ENCODE peak calls at places on chromosomes 11 and 22, in five cellular contexts. Z is iPS DF 19.7; I is AG20443; X is activated CD4-positive, alpha-beta T cell treated with anti-CD3 and anti-CD28 coated beads for 24 hours; R is astrocyte of the spinal cord. K is an unnamed sample.

GRCh38 chr11:74577624-74578396 is 14.6 kb upstream of the POLD3 start:
- DNase-seq in Z (no peak), I (peak), X (no peak), R (peak), K (no peak)

GRCh38 chr11:116517077-116517476 is 255.7 kb downstream of the BUD13 start:
- DNase-seq in Z (no peak), I (no peak), X (no peak), R (no peak), K (no peak)

GRCh38 chr11:1040428-1041148 is 4.1 kb upstream of the MUC6 start:
- DNase-seq in Z (no peak), I (no peak), X (no peak), R (no peak), K (no peak)

GRCh38 chr11:117096140-117096972 is 1.9 kb downstream of the SIK3 start:
- DNase-seq in Z (no peak), I (peak), X (no peak), R (no peak), K (no peak)

GRCh38 chr11:74417860-74418508 is 19.8 kb upstream of the PGM2L1 start:
- DNase-seq in Z (no peak), I (peak), X (no peak), R (no peak), K (no peak)

GRCh38 chr11:112229746-112230433 is 3.7 kb downstream of the PTS start:
- DNase-seq in Z (no peak), I (peak), X (no peak), R (peak), K (no peak)

GRCh38 chr22:37193629-37194191 is 5.7 kb upstream of the C1QTNF6 start:
- DNase-seq in Z (no peak), I (no peak), X (peak), R (no peak), K (no peak)

GRCh38 chr22:38353142-38353629 is 36.0 kb upstream of the CSNK1E start:
- DNase-seq in Z (no peak), I (peak), X (peak), R (peak), K (peak)

GRCh38 chr11:86954288-86955110 is 696 bp downstream of the FZD4 start:
- DNase-seq in Z (no peak), I (peak), X (no peak), R (no peak), K (peak)

GRCh38 chr11:72676874-72677341 is 2.7 kb upstream of the PDE2A start:
- DNase-seq in Z (no peak), I (peak), X (peak), R (peak), K (peak)

GRCh38 chr22:46025973-46026906 is 49.3 kb upstream of the WNT7B start:
- DNase-seq in Z (no peak), I (no peak), X (no peak), R (no peak), K (no peak)

GRCh38 chr11:20342347-20343279 is 20.9 kb upstream of the HTATIP2 start:
- DNase-seq in Z (peak), I (no peak), X (no peak), R (no peak), K (no peak)

GRCh38 chr11:94897330-94897768 is 76.0 kb downstream of the CWC15 start:
- DNase-seq in Z (no peak), I (peak), X (peak), R (peak), K (peak)

GRCh38 chr22:44753189-44754042 is 1.0 kb downstream of the ARHGAP8 start:
- DNase-seq in Z (no peak), I (no peak), X (no peak), R (peak), K (no peak)

GRCh38 chr11:67396258-67396581 is 4.4 kb downstream of the RAD9A start:
- DNase-seq in Z (no peak), I (no peak), X (no peak), R (no peak), K (no peak)

GRCh38 chr11:2342981-2343380 is 34.1 kb upstream of the CD81 start:
- DNase-seq in Z (no peak), I (no peak), X (no peak), R (no peak), K (no peak)

GRCh38 chr11:111303476-111303875 is 5.1 kb downstream of the POU2AF3 start:
- DNase-seq in Z (no peak), I (no peak), X (no peak), R (no peak), K (no peak)

GRCh38 chr22:27786253-27786898 is 15.2 kb downstream of the MN1 start:
- DNase-seq in Z (no peak), I (no peak), X (no peak), R (no peak), K (no peak)

GRCh38 chr11:118027694-118028093 is 41.5 kb downstream of the IL10RA start:
- DNase-seq in Z (no peak), I (no peak), X (no peak), R (no peak), K (no peak)

GRCh38 chr11:126281666-126282175 is 1.2 kb upstream of the TIRAP start:
- DNase-seq in Z (no peak), I (no peak), X (no peak), R (no peak), K (no peak)

GRCh38 chr11:118341749-118342489 is 586 bp downstream of the CD3D start:
- DNase-seq in Z (no peak), I (no peak), X (no peak), R (no peak), K (no peak)

GRCh38 chr11:58900479-58901420 is 38.5 kb upstream of the GLYATL1 start:
- DNase-seq in Z (peak), I (peak), X (peak), R (peak), K (no peak)

GRCh38 chr22:26648761-26649363 is 8.5 kb upstream of the MIAT start:
- DNase-seq in Z (no peak), I (no peak), X (no peak), R (no peak), K (no peak)

GRCh38 chr11:129324533-129325175 is 51.0 kb upstream of the BARX2 start:
- DNase-seq in Z (no peak), I (peak), X (no peak), R (no peak), K (no peak)

K was measured in RKO.